ENCODE peak calls at places on chromosomes 5 and 9, in seven cellular contexts. G, U, Q, L, T, E and M are unnamed samples.
A peak's percentile ranks its signal among the peaks of the same experiment; 100 is the strongest.

GRCh38 chr9:36328798-36329411 is 70.7 kb upstream of the GNE start:
- DNase-seq in G (peak; percentile 74), U (no peak), Q (no peak), L (peak; percentile 80), T (peak; percentile 73), E (peak; percentile 71), M (peak; percentile 37)

GRCh38 chr5:135535820-135536801 is at the start of gene NEUROG1:
- DNase-seq in G (no peak), U (no peak), Q (no peak), L (peak; percentile 26), T (no peak), E (no peak), M (no peak)

GRCh38 chr9:114908104-114908621 is 22.2 kb downstream of the TNFSF8 start:
- DNase-seq in G (peak; percentile 71), U (no peak), Q (no peak), L (peak; percentile 52), T (peak; percentile 96), E (peak; percentile 90), M (peak; percentile 98)

GRCh38 chr5:91291628-91292569 is 91.2 kb downstream of the ARRDC3 start:
- DNase-seq in G (no peak), U (no peak), Q (no peak), L (no peak), T (no peak), E (no peak), M (no peak)

GRCh38 chr9:86795861-86796497 is 151.3 kb downstream of the GAS1 start:
- DNase-seq in G (peak; percentile 99), U (peak; percentile 62), Q (no peak), L (peak; percentile 37), T (peak; percentile 37), E (no peak), M (no peak)

GRCh38 chr5:68406767-68407232 is 191.2 kb downstream of the PIK3R1 start:
- DNase-seq in G (no peak), U (no peak), Q (no peak), L (peak; percentile 47), T (no peak), E (no peak), M (no peak)

GRCh38 chr5:142317673-142318261 is 7.1 kb downstream of the SPRY4 start:
- DNase-seq in G (no peak), U (no peak), Q (no peak), L (no peak), T (no peak), E (no peak), M (no peak)

GRCh38 chr5:159850192-159850573 is 66.1 kb upstream of the ADRA1B start:
- DNase-seq in G (peak; percentile 79), U (no peak), Q (no peak), L (no peak), T (peak; percentile 85), E (no peak), M (no peak)

GRCh38 chr9:95111716-95112115 is 205.8 kb downstream of the FANCC start:
- DNase-seq in G (no peak), U (no peak), Q (no peak), L (no peak), T (no peak), E (no peak), M (no peak)

GRCh38 chr5:80239680-80240367 is 16.0 kb downstream of the SERINC5 start:
- DNase-seq in G (no peak), U (no peak), Q (no peak), L (no peak), T (peak; percentile 26), E (no peak), M (no peak)

GRCh38 chr5:172766287-172767104 is 4.5 kb downstream of the DUSP1 start:
- DNase-seq in G (peak; percentile 84), U (peak; percentile 74), Q (no peak), L (peak; percentile 71), T (peak; percentile 83), E (no peak), M (peak; percentile 44)

GRCh38 chr9:93601666-93602065 is 25.3 kb downstream of the PHF2 start:
- DNase-seq in G (no peak), U (no peak), Q (no peak), L (no peak), T (no peak), E (no peak), M (no peak)

GRCh38 chr5:102314328-102314727 is 18.2 kb upstream of the SLCO4C1 start:
- DNase-seq in G (no peak), U (no peak), Q (no peak), L (no peak), T (no peak), E (no peak), M (no peak)

GRCh38 chr5:124584991-124585715 is 161.3 kb downstream of the ZNF608 start:
- DNase-seq in G (no peak), U (no peak), Q (no peak), L (no peak), T (no peak), E (no peak), M (no peak)

GRCh38 chr5:107605596-107606125 is 65.1 kb downstream of the EFNA5 start:
- DNase-seq in G (no peak), U (no peak), Q (no peak), L (no peak), T (no peak), E (no peak), M (no peak)

GRCh38 chr5:40172721-40173120 is 507.0 kb upstream of the PTGER4 start:
- DNase-seq in G (no peak), U (no peak), Q (no peak), L (no peak), T (no peak), E (no peak), M (no peak)

GRCh38 chr5:77642915-77643653 is 4.6 kb upstream of the OTP start:
- DNase-seq in G (no peak), U (no peak), Q (no peak), L (no peak), T (no peak), E (no peak), M (no peak)

GRCh38 chr9:136225748-136226679 is 19.6 kb downstream of the QSOX2 start:
- DNase-seq in G (peak; percentile 38), U (no peak), Q (peak; percentile 37), L (peak; percentile 80), T (peak; percentile 44), E (peak; percentile 39), M (peak; percentile 40)

GRCh38 chr5:96074460-96075254 is 113.0 kb upstream of the ELL2 start:
- DNase-seq in G (no peak), U (no peak), Q (no peak), L (no peak), T (peak; percentile 43), E (no peak), M (no peak)

GRCh38 chr5:139850423-139851016 is 54.9 kb downstream of the PSD2 start:
- DNase-seq in G (no peak), U (no peak), Q (no peak), L (no peak), T (no peak), E (no peak), M (no peak)

GRCh38 chr5:179150011-179150410 is 89.8 kb downstream of the ZNF354C start:
- DNase-seq in G (no peak), U (no peak), Q (no peak), L (no peak), T (no peak), E (no peak), M (no peak)

GRCh38 chr5:24110019-24110615 is 534.7 kb downstream of the CDH10 start:
- DNase-seq in G (peak; percentile 0), U (no peak), Q (no peak), L (peak; percentile 18), T (no peak), E (peak; percentile 30), M (peak; percentile 52)

GRCh38 chr5:1685076-1685475 is 114.6 kb downstream of the MRPL36 start:
- DNase-seq in G (no peak), U (no peak), Q (no peak), L (no peak), T (no peak), E (no peak), M (no peak)